ENCODE peak calls at places on chromosomes 13 and 19, in four cellular contexts. One of them, this sample, is unnamed.

GRCh38 chr13:37338721-37339120 is 233.3 kb upstream of the CSNK1A1L start:
- DNase-seq in stomach: no peak
- DNase-seq in effector memory CD4-positive, alpha-beta T cell: no peak
- DNase-seq in HCT116: no peak
- DNase-seq in this sample: no peak

GRCh38 chr19:19661675-19662251 is 1.7 kb downstream of the ATP13A1 start:
- DNase-seq in stomach: no peak
- DNase-seq in effector memory CD4-positive, alpha-beta T cell: no peak
- DNase-seq in HCT116: no peak
- DNase-seq in this sample: no peak

GRCh38 chr13:88908896-88909535 is 1237.8 kb downstream of the SLITRK5 start:
- DNase-seq in stomach: no peak
- DNase-seq in effector memory CD4-positive, alpha-beta T cell: no peak
- DNase-seq in HCT116: no peak
- DNase-seq in this sample: no peak

GRCh38 chr13:46624821-46625220 is 71.9 kb downstream of the LRCH1 start:
- DNase-seq in stomach: no peak
- DNase-seq in effector memory CD4-positive, alpha-beta T cell: no peak
- DNase-seq in HCT116: no peak
- DNase-seq in this sample: no peak

GRCh38 chr13:39056018-39056417 is 17.8 kb downstream of the NHLRC3 start:
- DNase-seq in stomach: no peak
- DNase-seq in effector memory CD4-positive, alpha-beta T cell: no peak
- DNase-seq in HCT116: no peak
- DNase-seq in this sample: no peak

GRCh38 chr19:4053423-4054324 is 13.0 kb downstream of the ZBTB7A start:
- DNase-seq in stomach: no peak
- DNase-seq in effector memory CD4-positive, alpha-beta T cell: no peak
- DNase-seq in HCT116: no peak
- DNase-seq in this sample: no peak

GRCh38 chr19:57210381-57210780 is 19.1 kb downstream of the ZNF264 start:
- DNase-seq in stomach: no peak
- DNase-seq in effector memory CD4-positive, alpha-beta T cell: no peak
- DNase-seq in HCT116: no peak
- DNase-seq in this sample: no peak

GRCh38 chr19:2043864-2044708 is 7.0 kb downstream of the MKNK2 start:
- DNase-seq in stomach: no peak
- DNase-seq in effector memory CD4-positive, alpha-beta T cell: no peak
- DNase-seq in HCT116: no peak
- DNase-seq in this sample: no peak

GRCh38 chr13:60661514-60661913 is 264.5 kb downstream of the TDRD3 start:
- DNase-seq in stomach: no peak
- DNase-seq in effector memory CD4-positive, alpha-beta T cell: no peak
- DNase-seq in HCT116: no peak
- DNase-seq in this sample: no peak

GRCh38 chr13:20125129-20125782 is 35.6 kb downstream of the GJA3 start:
- DNase-seq in stomach: no peak
- DNase-seq in effector memory CD4-positive, alpha-beta T cell: no peak
- DNase-seq in HCT116: no peak
- DNase-seq in this sample: no peak

GRCh38 chr13:65710514-65710913 is 1519.6 kb downstream of the PCDH9 start:
- DNase-seq in stomach: no peak
- DNase-seq in effector memory CD4-positive, alpha-beta T cell: no peak
- DNase-seq in HCT116: no peak
- DNase-seq in this sample: no peak
- H3K4me1 ChIP-seq in stomach: no peaks in the 10 kb centered on the region
- H3K4me1 ChIP-seq in effector memory CD4-positive, alpha-beta T cell: no peaks in the 10 kb centered on the region
- H3K4me1 ChIP-seq in HCT116: no peaks in the 10 kb centered on the region
- H3K4me1 ChIP-seq in this sample: no peaks in the 10 kb centered on the region

GRCh38 chr19:17953316-17953801 is 13.5 kb upstream of the KCNN1 start:
- DNase-seq in stomach: no peak
- DNase-seq in effector memory CD4-positive, alpha-beta T cell: no peak
- DNase-seq in HCT116: no peak
- DNase-seq in this sample: no peak

GRCh38 chr19:17951151-17952040 is 15.5 kb upstream of the KCNN1 start:
- DNase-seq in stomach: no peak
- DNase-seq in effector memory CD4-positive, alpha-beta T cell: no peak
- DNase-seq in HCT116: no peak
- DNase-seq in this sample: no peak

GRCh38 chr19:17950310-17951150 is 16.4 kb upstream of the KCNN1 start:
- DNase-seq in stomach: no peak
- DNase-seq in effector memory CD4-positive, alpha-beta T cell: peak; percentile 62
- DNase-seq in HCT116: no peak
- DNase-seq in this sample: no peak

GRCh38 chr19:17953869-17954268 is 13.0 kb upstream of the KCNN1 start:
- DNase-seq in stomach: no peak
- DNase-seq in effector memory CD4-positive, alpha-beta T cell: no peak
- DNase-seq in HCT116: no peak
- DNase-seq in this sample: no peak

GRCh38 chr19:17952041-17952976 is 14.6 kb upstream of the KCNN1 start:
- DNase-seq in stomach: no peak
- DNase-seq in effector memory CD4-positive, alpha-beta T cell: no peak
- DNase-seq in HCT116: no peak
- DNase-seq in this sample: no peak
- H3K4me3 ChIP-seq in stomach: no peak overlapping the region
- H3K4me3 ChIP-seq in effector memory CD4-positive, alpha-beta T cell: no peak overlapping the region
- H3K4me3 ChIP-seq in HCT116: no peak overlapping the region
- H3K4me3 ChIP-seq in this sample: peak overlapping the region; percentile 17

GRCh38 chr13:27822258-27822872 is 30.1 kb downstream of the GSX1 start:
- DNase-seq in stomach: no peak
- DNase-seq in effector memory CD4-positive, alpha-beta T cell: no peak
- DNase-seq in HCT116: no peak
- DNase-seq in this sample: no peak

GRCh38 chr13:27826379-27827353 is 34.4 kb downstream of the GSX1 start:
- DNase-seq in stomach: peak; percentile 86
- DNase-seq in effector memory CD4-positive, alpha-beta T cell: peak; percentile 27
- DNase-seq in HCT116: peak; percentile 84
- DNase-seq in this sample: peak; percentile 76

GRCh38 chr13:27825153-27825552 is 32.9 kb downstream of the GSX1 start:
- DNase-seq in stomach: no peak
- DNase-seq in effector memory CD4-positive, alpha-beta T cell: no peak
- DNase-seq in HCT116: no peak
- DNase-seq in this sample: no peak

GRCh38 chr13:27822873-27823311 is 30.6 kb downstream of the GSX1 start:
- DNase-seq in stomach: no peak
- DNase-seq in effector memory CD4-positive, alpha-beta T cell: no peak
- DNase-seq in HCT116: no peak
- DNase-seq in this sample: no peak

GRCh38 chr13:27824121-27824520 is 31.8 kb downstream of the GSX1 start:
- DNase-seq in stomach: no peak
- DNase-seq in effector memory CD4-positive, alpha-beta T cell: no peak
- DNase-seq in HCT116: no peak
- DNase-seq in this sample: no peak
- H3K4me1 ChIP-seq in stomach: no peaks in the 10 kb centered on the region
- H3K4me1 ChIP-seq in effector memory CD4-positive, alpha-beta T cell: no peaks in the 10 kb centered on the region
- H3K4me1 ChIP-seq in HCT116: peaks cover 14% of the 10 kb centered on the region
- H3K4me1 ChIP-seq in this sample: peaks cover 11% of the 10 kb centered on the region

DNA sequence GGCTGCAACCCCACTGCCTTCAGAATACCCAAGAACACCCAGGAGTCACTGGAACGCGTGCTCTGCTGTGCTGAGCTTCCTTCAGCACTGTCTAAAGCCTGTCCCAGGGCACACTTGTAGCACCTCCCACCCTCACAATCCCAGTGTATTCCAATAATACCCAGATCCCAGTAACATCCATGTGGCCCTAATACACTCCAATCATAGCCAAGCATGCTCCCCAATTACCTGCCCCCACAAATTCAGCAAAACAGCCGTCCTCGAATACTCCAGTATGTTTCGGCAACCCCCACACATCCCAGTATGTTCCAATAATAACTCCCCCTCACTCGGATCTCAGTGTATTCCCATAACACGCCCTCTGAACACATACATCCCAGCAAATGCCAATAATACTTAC is 29.2 kb downstream of the SHANK1 start:
- DNase-seq in stomach: no peak
- DNase-seq in effector memory CD4-positive, alpha-beta T cell: no peak
- DNase-seq in HCT116: no peak
- DNase-seq in this sample: no peak
- H3K4me3 ChIP-seq in stomach: no peak overlapping the region
- H3K4me3 ChIP-seq in effector memory CD4-positive, alpha-beta T cell: no peak overlapping the region
- H3K4me3 ChIP-seq in HCT116: no peak overlapping the region
- H3K4me3 ChIP-seq in this sample: no peak overlapping the region

DNA sequence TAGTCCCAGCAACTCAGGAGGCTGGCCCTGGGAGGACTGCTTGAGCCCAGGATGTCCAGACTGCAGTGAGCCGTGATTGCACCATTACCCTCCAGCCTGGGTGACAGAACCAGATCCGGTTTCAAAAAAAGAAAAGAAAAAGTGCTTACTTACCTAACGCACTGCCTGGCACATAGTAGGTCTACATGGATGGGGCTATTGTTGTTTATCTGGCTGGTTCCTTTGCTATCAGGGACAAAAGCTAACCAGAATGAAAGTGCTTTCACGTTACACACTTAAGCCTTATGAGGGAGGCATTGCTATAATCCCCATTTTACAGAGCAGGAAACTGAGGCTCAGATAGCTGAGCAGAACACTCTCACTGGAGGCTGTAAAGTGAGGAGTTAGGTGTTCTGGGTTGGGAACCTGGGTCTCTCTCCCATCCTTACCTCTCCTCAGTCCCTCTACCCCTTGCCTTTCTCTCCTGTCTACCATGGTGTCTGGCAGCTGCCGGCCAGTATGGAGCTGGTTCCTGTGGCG is 2.8 kb downstream of the DNM2 start:
- DNase-seq in stomach: no peak
- DNase-seq in effector memory CD4-positive, alpha-beta T cell: no peak
- DNase-seq in HCT116: no peak
- DNase-seq in this sample: no peak
- H3K4me1 ChIP-seq in stomach: peaks cover 41% of the 10 kb centered on the region
- H3K4me1 ChIP-seq in effector memory CD4-positive, alpha-beta T cell: peaks cover 23% of the 10 kb centered on the region
- H3K4me1 ChIP-seq in HCT116: peaks cover 14% of the 10 kb centered on the region
- H3K4me1 ChIP-seq in this sample: peaks cover 64% of the 10 kb centered on the region

DNA sequence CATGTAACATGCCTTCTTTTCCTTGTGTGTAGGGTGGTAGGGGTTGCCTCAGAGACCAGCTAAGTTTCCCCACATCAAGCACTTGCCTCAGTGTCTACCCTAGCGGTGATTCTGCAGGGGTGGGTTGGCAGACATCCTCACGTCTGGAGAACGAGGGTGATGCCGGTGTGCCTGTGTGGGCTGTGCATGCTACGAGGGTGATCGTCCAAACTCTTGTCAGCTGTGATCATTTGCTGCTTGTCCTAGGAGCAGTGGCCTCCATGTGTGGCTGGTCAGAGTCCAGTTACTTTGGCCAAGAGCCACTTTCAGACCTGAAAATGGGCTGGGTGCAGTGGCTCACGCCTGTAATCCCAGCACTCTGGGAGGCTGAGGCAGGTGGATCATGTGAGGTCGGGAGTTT is 5.1 kb downstream of the GPI start:
- DNase-seq in stomach: no peak
- DNase-seq in effector memory CD4-positive, alpha-beta T cell: no peak
- DNase-seq in HCT116: no peak
- DNase-seq in this sample: no peak
- H3K4me3 ChIP-seq in stomach: no peak overlapping the region
- H3K4me3 ChIP-seq in effector memory CD4-positive, alpha-beta T cell: no peak overlapping the region
- H3K4me3 ChIP-seq in HCT116: no peak overlapping the region
- H3K4me3 ChIP-seq in this sample: no peak overlapping the region

GRCh38 chr13:30364133-30364532 is 56.8 kb upstream of the KATNAL1 start:
- DNase-seq in stomach: no peak
- DNase-seq in effector memory CD4-positive, alpha-beta T cell: no peak
- DNase-seq in HCT116: no peak
- DNase-seq in this sample: no peak

GRCh38 chr13:30360586-30360985 is 53.2 kb upstream of the KATNAL1 start:
- DNase-seq in stomach: no peak
- DNase-seq in effector memory CD4-positive, alpha-beta T cell: no peak
- DNase-seq in HCT116: no peak
- DNase-seq in this sample: no peak

GRCh38 chr13:30362869-30363268 is 55.5 kb upstream of the KATNAL1 start:
- DNase-seq in stomach: no peak
- DNase-seq in effector memory CD4-positive, alpha-beta T cell: no peak
- DNase-seq in HCT116: no peak
- DNase-seq in this sample: no peak

GRCh38 chr13:30363725-30364124 is 56.4 kb upstream of the KATNAL1 start:
- DNase-seq in stomach: no peak
- DNase-seq in effector memory CD4-positive, alpha-beta T cell: no peak
- DNase-seq in HCT116: no peak
- DNase-seq in this sample: no peak

GRCh38 chr13:30362005-30362788 is 54.8 kb upstream of the KATNAL1 start:
- DNase-seq in stomach: no peak
- DNase-seq in effector memory CD4-positive, alpha-beta T cell: no peak
- DNase-seq in HCT116: no peak
- DNase-seq in this sample: no peak
- H3K4me1 ChIP-seq in stomach: peaks cover 5% of the 10 kb centered on the region
- H3K4me1 ChIP-seq in effector memory CD4-positive, alpha-beta T cell: no peaks in the 10 kb centered on the region
- H3K4me1 ChIP-seq in HCT116: peaks cover 6% of the 10 kb centered on the region
- H3K4me1 ChIP-seq in this sample: peaks cover 14% of the 10 kb centered on the region

This sample was measured in heart right ventricle.